ENCODE peak calls at places on chromosomes 4 and X, in seven cellular contexts. One of them, this sample, is unnamed.

GRCh38 chr4:6472387-6473263 is at the start of gene PPP2R2C:
- DNase-seq in stimulated activated naive B cell treated with anti-CD40 and anti-IgM and Interleukin-4, amounts not matched to agents 10 μg/mL and 1 μg/mL and 100 μg/mL, for 72 hours: no peak
- DNase-seq in naive thymus-derived CD8-positive, alpha-beta T cell: no peak
- DNase-seq in activated CD8-positive, alpha-beta memory T cell treated with anti-CD3 and anti-CD28 coated beads, Interleukin-2, amount 10 ng/mL, durations not matched to agents 7 days and 5 days: peak; percentile 31
- DNase-seq in HCEC 1CT: no peak
- DNase-seq in germinal center: peak; percentile 20
- DNase-seq in heart left ventricle: no peak
- DNase-seq in this sample: no peak

GRCh38 chrX:123525131-123525725 is 207.6 kb downstream of the THOC2 start:
- DNase-seq in heart left ventricle: no peak
- DNase-seq in activated CD8-positive, alpha-beta memory T cell treated with anti-CD3 and anti-CD28 coated beads, Interleukin-2, amount 10 ng/mL, durations not matched to agents 7 days and 5 days: no peak
- DNase-seq in naive thymus-derived CD8-positive, alpha-beta T cell: no peak
- DNase-seq in HCEC 1CT: no peak
- DNase-seq in germinal center: no peak
- DNase-seq in stimulated activated naive B cell treated with anti-CD40 and anti-IgM and Interleukin-4, amounts not matched to agents 10 μg/mL and 1 μg/mL and 100 μg/mL, for 72 hours: no peak
- DNase-seq in this sample: no peak

GRCh38 chr4:5828005-5828391 is 64.9 kb downstream of the CRMP1 start:
- DNase-seq in HCEC 1CT: no peak
- DNase-seq in stimulated activated naive B cell treated with anti-CD40 and anti-IgM and Interleukin-4, amounts not matched to agents 10 μg/mL and 1 μg/mL and 100 μg/mL, for 72 hours: no peak
- DNase-seq in naive thymus-derived CD8-positive, alpha-beta T cell: no peak
- DNase-seq in germinal center: no peak
- DNase-seq in heart left ventricle: no peak
- DNase-seq in activated CD8-positive, alpha-beta memory T cell treated with anti-CD3 and anti-CD28 coated beads, Interleukin-2, amount 10 ng/mL, durations not matched to agents 7 days and 5 days: no peak
- DNase-seq in this sample: no peak

GRCh38 chrX:69489625-69490024 is 14.5 kb upstream of the NALF2 start:
- DNase-seq in stimulated activated naive B cell treated with anti-CD40 and anti-IgM and Interleukin-4, amounts not matched to agents 10 μg/mL and 1 μg/mL and 100 μg/mL, for 72 hours: no peak
- DNase-seq in heart left ventricle: no peak
- DNase-seq in HCEC 1CT: no peak
- DNase-seq in naive thymus-derived CD8-positive, alpha-beta T cell: no peak
- DNase-seq in activated CD8-positive, alpha-beta memory T cell treated with anti-CD3 and anti-CD28 coated beads, Interleukin-2, amount 10 ng/mL, durations not matched to agents 7 days and 5 days: no peak
- DNase-seq in germinal center: no peak
- DNase-seq in this sample: no peak

GRCh38 chr4:67593741-67594175 is 35.2 kb downstream of the STAP1 start:
- DNase-seq in HCEC 1CT: no peak
- DNase-seq in activated CD8-positive, alpha-beta memory T cell treated with anti-CD3 and anti-CD28 coated beads, Interleukin-2, amount 10 ng/mL, durations not matched to agents 7 days and 5 days: no peak
- DNase-seq in stimulated activated naive B cell treated with anti-CD40 and anti-IgM and Interleukin-4, amounts not matched to agents 10 μg/mL and 1 μg/mL and 100 μg/mL, for 72 hours: no peak
- DNase-seq in germinal center: no peak
- DNase-seq in naive thymus-derived CD8-positive, alpha-beta T cell: no peak
- DNase-seq in heart left ventricle: no peak
- DNase-seq in this sample: no peak

GRCh38 chrX:43064096-43064495 is 286.1 kb upstream of the PPP1R2C start:
- DNase-seq in stimulated activated naive B cell treated with anti-CD40 and anti-IgM and Interleukin-4, amounts not matched to agents 10 μg/mL and 1 μg/mL and 100 μg/mL, for 72 hours: no peak
- DNase-seq in heart left ventricle: no peak
- DNase-seq in HCEC 1CT: no peak
- DNase-seq in germinal center: no peak
- DNase-seq in activated CD8-positive, alpha-beta memory T cell treated with anti-CD3 and anti-CD28 coated beads, Interleukin-2, amount 10 ng/mL, durations not matched to agents 7 days and 5 days: no peak
- DNase-seq in naive thymus-derived CD8-positive, alpha-beta T cell: no peak
- DNase-seq in this sample: no peak

GRCh38 chr4:34861661-34862060 is 1382.7 kb downstream of the ARAP2 start:
- DNase-seq in activated CD8-positive, alpha-beta memory T cell treated with anti-CD3 and anti-CD28 coated beads, Interleukin-2, amount 10 ng/mL, durations not matched to agents 7 days and 5 days: no peak
- DNase-seq in heart left ventricle: no peak
- DNase-seq in naive thymus-derived CD8-positive, alpha-beta T cell: no peak
- DNase-seq in stimulated activated naive B cell treated with anti-CD40 and anti-IgM and Interleukin-4, amounts not matched to agents 10 μg/mL and 1 μg/mL and 100 μg/mL, for 72 hours: no peak
- DNase-seq in HCEC 1CT: no peak
- DNase-seq in germinal center: no peak
- DNase-seq in this sample: no peak

GRCh38 chr4:162422312-162422711 is 258.5 kb upstream of the FSTL5 start:
- DNase-seq in HCEC 1CT: no peak
- DNase-seq in heart left ventricle: no peak
- DNase-seq in stimulated activated naive B cell treated with anti-CD40 and anti-IgM and Interleukin-4, amounts not matched to agents 10 μg/mL and 1 μg/mL and 100 μg/mL, for 72 hours: no peak
- DNase-seq in germinal center: no peak
- DNase-seq in naive thymus-derived CD8-positive, alpha-beta T cell: no peak
- DNase-seq in activated CD8-positive, alpha-beta memory T cell treated with anti-CD3 and anti-CD28 coated beads, Interleukin-2, amount 10 ng/mL, durations not matched to agents 7 days and 5 days: no peak
- DNase-seq in this sample: no peak

GRCh38 chrX:71302461-71303213 is 1.1 kb downstream of the ITGB1BP2 start:
- DNase-seq in heart left ventricle: no peak
- DNase-seq in HCEC 1CT: peak; percentile 35
- DNase-seq in naive thymus-derived CD8-positive, alpha-beta T cell: no peak
- DNase-seq in activated CD8-positive, alpha-beta memory T cell treated with anti-CD3 and anti-CD28 coated beads, Interleukin-2, amount 10 ng/mL, durations not matched to agents 7 days and 5 days: no peak
- DNase-seq in stimulated activated naive B cell treated with anti-CD40 and anti-IgM and Interleukin-4, amounts not matched to agents 10 μg/mL and 1 μg/mL and 100 μg/mL, for 72 hours: no peak
- DNase-seq in germinal center: no peak
- DNase-seq in this sample: no peak

GRCh38 chrX:46587158-46587557 is 13.6 kb downstream of the CHST7 start:
- DNase-seq in stimulated activated naive B cell treated with anti-CD40 and anti-IgM and Interleukin-4, amounts not matched to agents 10 μg/mL and 1 μg/mL and 100 μg/mL, for 72 hours: no peak
- DNase-seq in heart left ventricle: no peak
- DNase-seq in HCEC 1CT: peak; percentile 45
- DNase-seq in germinal center: no peak
- DNase-seq in activated CD8-positive, alpha-beta memory T cell treated with anti-CD3 and anti-CD28 coated beads, Interleukin-2, amount 10 ng/mL, durations not matched to agents 7 days and 5 days: no peak
- DNase-seq in naive thymus-derived CD8-positive, alpha-beta T cell: no peak
- DNase-seq in this sample: no peak

GRCh38 chr4:115688961-115689360 is 575.5 kb upstream of the NDST4 start:
- DNase-seq in HCEC 1CT: no peak
- DNase-seq in heart left ventricle: no peak
- DNase-seq in germinal center: no peak
- DNase-seq in naive thymus-derived CD8-positive, alpha-beta T cell: no peak
- DNase-seq in stimulated activated naive B cell treated with anti-CD40 and anti-IgM and Interleukin-4, amounts not matched to agents 10 μg/mL and 1 μg/mL and 100 μg/mL, for 72 hours: no peak
- DNase-seq in activated CD8-positive, alpha-beta memory T cell treated with anti-CD3 and anti-CD28 coated beads, Interleukin-2, amount 10 ng/mL, durations not matched to agents 7 days and 5 days: no peak
- DNase-seq in this sample: no peak

GRCh38 chr4:107083-107443 is 17.2 kb upstream of the ZNF718 start:
- DNase-seq in HCEC 1CT: no peak
- DNase-seq in activated CD8-positive, alpha-beta memory T cell treated with anti-CD3 and anti-CD28 coated beads, Interleukin-2, amount 10 ng/mL, durations not matched to agents 7 days and 5 days: no peak
- DNase-seq in germinal center: no peak
- DNase-seq in heart left ventricle: no peak
- DNase-seq in stimulated activated naive B cell treated with anti-CD40 and anti-IgM and Interleukin-4, amounts not matched to agents 10 μg/mL and 1 μg/mL and 100 μg/mL, for 72 hours: no peak
- DNase-seq in naive thymus-derived CD8-positive, alpha-beta T cell: no peak
- DNase-seq in this sample: no peak

GRCh38 chr4:79757580-79757979 is 315.4 kb downstream of the ANTXR2 start:
- DNase-seq in naive thymus-derived CD8-positive, alpha-beta T cell: no peak
- DNase-seq in HCEC 1CT: no peak
- DNase-seq in stimulated activated naive B cell treated with anti-CD40 and anti-IgM and Interleukin-4, amounts not matched to agents 10 μg/mL and 1 μg/mL and 100 μg/mL, for 72 hours: no peak
- DNase-seq in heart left ventricle: no peak
- DNase-seq in activated CD8-positive, alpha-beta memory T cell treated with anti-CD3 and anti-CD28 coated beads, Interleukin-2, amount 10 ng/mL, durations not matched to agents 7 days and 5 days: no peak
- DNase-seq in germinal center: no peak
- DNase-seq in this sample: no peak

GRCh38 chr4:82138376-82138775 is 235.4 kb downstream of the HNRNPD start:
- DNase-seq in activated CD8-positive, alpha-beta memory T cell treated with anti-CD3 and anti-CD28 coated beads, Interleukin-2, amount 10 ng/mL, durations not matched to agents 7 days and 5 days: no peak
- DNase-seq in HCEC 1CT: no peak
- DNase-seq in naive thymus-derived CD8-positive, alpha-beta T cell: no peak
- DNase-seq in stimulated activated naive B cell treated with anti-CD40 and anti-IgM and Interleukin-4, amounts not matched to agents 10 μg/mL and 1 μg/mL and 100 μg/mL, for 72 hours: no peak
- DNase-seq in germinal center: no peak
- DNase-seq in heart left ventricle: no peak
- DNase-seq in this sample: no peak

GRCh38 chrX:132127748-132128147 is at the start of gene FRMD7:
- DNase-seq in activated CD8-positive, alpha-beta memory T cell treated with anti-CD3 and anti-CD28 coated beads, Interleukin-2, amount 10 ng/mL, durations not matched to agents 7 days and 5 days: no peak
- DNase-seq in HCEC 1CT: no peak
- DNase-seq in stimulated activated naive B cell treated with anti-CD40 and anti-IgM and Interleukin-4, amounts not matched to agents 10 μg/mL and 1 μg/mL and 100 μg/mL, for 72 hours: no peak
- DNase-seq in naive thymus-derived CD8-positive, alpha-beta T cell: no peak
- DNase-seq in germinal center: no peak
- DNase-seq in heart left ventricle: no peak
- DNase-seq in this sample: no peak